ENCODE peak calls at places on chromosomes 5 and 9, in nine cellular contexts. One of them, this sample, is unnamed.

GRCh38 chr5:93378073-93378472 is 202.9 kb downstream of the NR2F1-AS1 start:
- DNase-seq in activated T-cell treated with anti-CD3 and anti-CD28 coated beads for 48 hours: no peak
- DNase-seq in AG09319: no peak
- DNase-seq in NCI-H226: no peak
- DNase-seq in GM12865: no peak
- DNase-seq in neuronal stem cell: no peak
- DNase-seq in NCI-H526: peak
- DNase-seq in PC-9: no peak
- DNase-seq in WTC11: no peak
- DNase-seq in this sample: no peak

GRCh38 chr5:55223219-55223987 is 3.7 kb downstream of the MCIDAS start:
- DNase-seq in PC-9: no peak
- DNase-seq in activated T-cell treated with anti-CD3 and anti-CD28 coated beads for 48 hours: no peak
- DNase-seq in NCI-H226: no peak
- DNase-seq in WTC11: peak
- DNase-seq in GM12865: no peak
- DNase-seq in AG09319: no peak
- DNase-seq in NCI-H526: no peak
- DNase-seq in neuronal stem cell: peak
- DNase-seq in this sample: no peak

GRCh38 chr5:43155394-43156096 is 34.8 kb downstream of the ZNF131 start:
- DNase-seq in GM12865: no peak
- DNase-seq in neuronal stem cell: no peak
- DNase-seq in NCI-H226: no peak
- DNase-seq in WTC11: peak
- DNase-seq in activated T-cell treated with anti-CD3 and anti-CD28 coated beads for 48 hours: no peak
- DNase-seq in NCI-H526: no peak
- DNase-seq in AG09319: no peak
- DNase-seq in PC-9: no peak
- DNase-seq in this sample: no peak

GRCh38 chr9:69456201-69456600 is 131.2 kb downstream of the ENTREP1 start:
- DNase-seq in activated T-cell treated with anti-CD3 and anti-CD28 coated beads for 48 hours: no peak
- DNase-seq in WTC11: no peak
- DNase-seq in neuronal stem cell: no peak
- DNase-seq in NCI-H226: no peak
- DNase-seq in PC-9: no peak
- DNase-seq in GM12865: no peak
- DNase-seq in NCI-H526: no peak
- DNase-seq in AG09319: no peak
- DNase-seq in this sample: no peak

GRCh38 chr9:92141144-92142129 is 26.2 kb upstream of the SPTLC1 start:
- DNase-seq in PC-9: no peak
- DNase-seq in AG09319: no peak
- DNase-seq in activated T-cell treated with anti-CD3 and anti-CD28 coated beads for 48 hours: no peak
- DNase-seq in neuronal stem cell: no peak
- DNase-seq in NCI-H526: peak
- DNase-seq in WTC11: peak
- DNase-seq in GM12865: no peak
- DNase-seq in NCI-H226: no peak
- DNase-seq in this sample: peak

GRCh38 chr5:93599427-93600146 is 16.6 kb downstream of the NR2F1 start:
- DNase-seq in PC-9: no peak
- DNase-seq in activated T-cell treated with anti-CD3 and anti-CD28 coated beads for 48 hours: no peak
- DNase-seq in neuronal stem cell: no peak
- DNase-seq in GM12865: no peak
- DNase-seq in NCI-H526: no peak
- DNase-seq in AG09319: no peak
- DNase-seq in WTC11: peak
- DNase-seq in NCI-H226: no peak
- DNase-seq in this sample: no peak

GRCh38 chr5:123094227-123094918 is 5.3 kb downstream of the PRDM6 start:
- DNase-seq in NCI-H526: no peak
- DNase-seq in NCI-H226: no peak
- DNase-seq in neuronal stem cell: no peak
- DNase-seq in WTC11: no peak
- DNase-seq in AG09319: no peak
- DNase-seq in PC-9: no peak
- DNase-seq in activated T-cell treated with anti-CD3 and anti-CD28 coated beads for 48 hours: no peak
- DNase-seq in GM12865: no peak
- DNase-seq in this sample: no peak

GRCh38 chr5:152811985-152812384 is 406.9 kb upstream of the NMUR2 start:
- DNase-seq in NCI-H526: no peak
- DNase-seq in GM12865: peak
- DNase-seq in neuronal stem cell: no peak
- DNase-seq in PC-9: no peak
- DNase-seq in AG09319: no peak
- DNase-seq in activated T-cell treated with anti-CD3 and anti-CD28 coated beads for 48 hours: no peak
- DNase-seq in NCI-H226: no peak
- DNase-seq in WTC11: no peak
- DNase-seq in this sample: no peak

GRCh38 chr5:10304932-10305331 is 2.8 kb downstream of the CMBL start:
- DNase-seq in NCI-H526: no peak
- DNase-seq in WTC11: no peak
- DNase-seq in PC-9: no peak
- DNase-seq in neuronal stem cell: no peak
- DNase-seq in AG09319: no peak
- DNase-seq in activated T-cell treated with anti-CD3 and anti-CD28 coated beads for 48 hours: no peak
- DNase-seq in NCI-H226: no peak
- DNase-seq in GM12865: no peak
- DNase-seq in this sample: no peak

GRCh38 chr5:173777149-173777548 is 111.0 kb upstream of the CPEB4 start:
- DNase-seq in neuronal stem cell: no peak
- DNase-seq in NCI-H526: no peak
- DNase-seq in AG09319: no peak
- DNase-seq in NCI-H226: no peak
- DNase-seq in PC-9: no peak
- DNase-seq in WTC11: no peak
- DNase-seq in GM12865: no peak
- DNase-seq in activated T-cell treated with anti-CD3 and anti-CD28 coated beads for 48 hours: no peak
- DNase-seq in this sample: no peak